ENCODE peak calls at places on chromosomes 7 and 10, in eight cellular contexts. B, P, M, I, R, X, Q and K are unnamed samples.

GRCh38 chr10:60521974-60522405 is 132.3 kb upstream of the ANK3 start:
- DNase-seq in B (no peak), P (no peak), M (no peak), I (no peak), R (no peak), X (no peak), Q (no peak), K (no peak)

GRCh38 chr10:73648252-73648651 is 7.0 kb upstream of the MYOZ1 start:
- DNase-seq in B (no peak), P (no peak), M (no peak), I (no peak), R (no peak), X (no peak), Q (no peak), K (no peak)

GRCh38 chr10:25756784-25757183 is 177.2 kb upstream of the MYO3A start:
- DNase-seq in B (no peak), P (no peak), M (no peak), I (peak; percentile 59), R (no peak), X (no peak), Q (no peak), K (no peak)

GRCh38 chr7:2169923-2170575 is 62.7 kb downstream of the MAD1L1 start:
- DNase-seq in B (no peak), P (no peak), M (peak; percentile 20), I (no peak), R (no peak), X (no peak), Q (no peak), K (no peak)

GRCh38 chr10:35340975-35341374 is 4.7 kb downstream of the CCNY start:
- DNase-seq in B (no peak), P (no peak), M (no peak), I (no peak), R (no peak), X (no peak), Q (no peak), K (no peak)

GRCh38 chr7:48130658-48131108 is 40.6 kb upstream of the ABCA13 start:
- DNase-seq in B (no peak), P (no peak), M (no peak), I (no peak), R (no peak), X (no peak), Q (no peak), K (no peak)

GRCh38 chr10:77526861-77527617 is 110.6 kb downstream of the KCNMA1 start:
- DNase-seq in B (no peak), P (no peak), M (no peak), I (no peak), R (peak; percentile 32), X (no peak), Q (no peak), K (no peak)

GRCh38 chr7:101595766-101596537 is 33.1 kb downstream of the MYL10 start:
- DNase-seq in B (no peak), P (no peak), M (no peak), I (no peak), R (no peak), X (no peak), Q (no peak), K (no peak)

GRCh38 chr10:80284522-80284921 is 4.9 kb downstream of the MAT1A start:
- DNase-seq in B (no peak), P (no peak), M (no peak), I (no peak), R (no peak), X (no peak), Q (no peak), K (no peak)

GRCh38 chr7:125516194-125516593 is 586.6 kb upstream of the POT1 start:
- DNase-seq in B (no peak), P (no peak), M (no peak), I (no peak), R (no peak), X (no peak), Q (no peak), K (no peak)

GRCh38 chr10:5862360-5862929 is 27.2 kb downstream of the ANKRD16 start:
- DNase-seq in B (no peak), P (no peak), M (peak; percentile 82), I (no peak), R (no peak), X (no peak), Q (no peak), K (peak; percentile 86)

GRCh38 chr10:45023426-45023825 is 22.7 kb downstream of the ZNF22 start:
- DNase-seq in B (no peak), P (no peak), M (no peak), I (no peak), R (no peak), X (no peak), Q (no peak), K (no peak)

GRCh38 chr10:3755440-3756359 is 29.3 kb downstream of the KLF6 start:
- DNase-seq in B (no peak), P (no peak), M (no peak), I (no peak), R (no peak), X (no peak), Q (no peak), K (no peak)

GRCh38 chr7:135147899-135148721 is at the start of gene TMEM140:
- DNase-seq in B (peak; percentile 63), P (no peak), M (peak; percentile 28), I (no peak), R (no peak), X (no peak), Q (peak; percentile 55), K (peak; percentile 54)

GRCh38 chr10:99560277-99561126 is 27.8 kb downstream of the NKX2-3 start:
- DNase-seq in B (peak; percentile 7), P (no peak), M (no peak), I (no peak), R (no peak), X (no peak), Q (peak; percentile 37), K (peak; percentile 45)

GRCh38 chr7:4010923-4011656 is 671.0 kb upstream of the FOXK1 start:
- DNase-seq in B (no peak), P (no peak), M (no peak), I (no peak), R (no peak), X (no peak), Q (no peak), K (no peak)

GRCh38 chr10:97601268-97602215 is 12.0 kb downstream of the C10orf62 start:
- DNase-seq in B (no peak), P (no peak), M (no peak), I (no peak), R (no peak), X (peak; percentile 50), Q (no peak), K (no peak)

GRCh38 chr10:17661510-17661909 is 17.6 kb downstream of the STAM start:
- DNase-seq in B (no peak), P (no peak), M (no peak), I (no peak), R (no peak), X (no peak), Q (no peak), K (no peak)

GRCh38 chr7:119545118-119545517 is 727.9 kb upstream of the KCND2 start:
- DNase-seq in B (no peak), P (no peak), M (no peak), I (no peak), R (no peak), X (no peak), Q (no peak), K (no peak)

GRCh38 chr7:27104244-27105149 is 2.0 kb upstream of the HOXA2 start:
- DNase-seq in B (no peak), P (no peak), M (no peak), I (no peak), R (no peak), X (no peak), Q (no peak), K (no peak)

GRCh38 chr7:90595341-90595800 is 750 bp upstream of the CDK14 start:
- DNase-seq in B (no peak), P (no peak), M (no peak), I (no peak), R (no peak), X (no peak), Q (no peak), K (no peak)

GRCh38 chr7:150435390-150436073 is 14.9 kb upstream of the GIMAP8 start:
- DNase-seq in B (no peak), P (no peak), M (peak; percentile 82), I (no peak), R (no peak), X (no peak), Q (no peak), K (peak; percentile 84)

GRCh38 chr7:8125680-8126444 is 136.1 kb downstream of the ICA1 start:
- DNase-seq in B (peak; percentile 95), P (no peak), M (peak; percentile 53), I (no peak), R (no peak), X (peak; percentile 20), Q (peak; percentile 61), K (peak; percentile 63)

GRCh38 chr10:17597386-17597785 is 19.8 kb downstream of the HACD1 start:
- DNase-seq in B (no peak), P (no peak), M (no peak), I (no peak), R (no peak), X (no peak), Q (no peak), K (no peak)

GRCh38 chr10:119253433-119254174 is 46.2 kb downstream of the GRK5 start:
- DNase-seq in B (no peak), P (no peak), M (no peak), I (no peak), R (peak; percentile 89), X (peak; percentile 55), Q (no peak), K (no peak)

GRCh38 chr10:100987685-100988049 is 324 bp downstream of the TWNK start:
- DNase-seq in B (no peak), P (no peak), M (no peak), I (no peak), R (no peak), X (no peak), Q (no peak), K (no peak)

GRCh38 chr10:98858525-98858924 is 377.1 kb downstream of the HPSE2 start:
- DNase-seq in B (no peak), P (no peak), M (no peak), I (no peak), R (no peak), X (no peak), Q (no peak), K (no peak)

GRCh38 chr7:128259131-128260056 is 18.3 kb downstream of the LEP start:
- DNase-seq in B (no peak), P (no peak), M (no peak), I (no peak), R (no peak), X (no peak), Q (no peak), K (no peak)

GRCh38 chr7:150903627-150904026 is 51.3 kb downstream of the AOC1 start:
- DNase-seq in B (no peak), P (no peak), M (no peak), I (peak; percentile 86), R (peak; percentile 91), X (peak; percentile 78), Q (no peak), K (peak; percentile 6)

GRCh38 chr7:22841954-22842353 is 19.3 kb upstream of the TOMM7 start:
- DNase-seq in B (no peak), P (no peak), M (no peak), I (no peak), R (no peak), X (peak; percentile 50), Q (no peak), K (no peak)

GRCh38 chr10:116055252-116055918 is 217.6 kb downstream of the GFRA1 start:
- DNase-seq in B (no peak), P (no peak), M (no peak), I (no peak), R (no peak), X (no peak), Q (no peak), K (no peak)

GRCh38 chr10:116753759-116754158 is 11.4 kb upstream of the HSPA12A start:
- DNase-seq in B (no peak), P (no peak), M (no peak), I (no peak), R (peak; percentile 82), X (no peak), Q (no peak), K (no peak)

GRCh38 chr7:154946166-154946565 is 56.8 kb downstream of the PAXIP1 start:
- DNase-seq in B (no peak), P (no peak), M (no peak), I (no peak), R (no peak), X (no peak), Q (no peak), K (no peak)

GRCh38 chr7:1665721-1666250 is 4.3 kb upstream of the ELFN1 start:
- DNase-seq in B (no peak), P (no peak), M (no peak), I (peak; percentile 81), R (peak; percentile 78), X (no peak), Q (no peak), K (peak; percentile 26)